ENCODE peak calls at places on chromosomes 7 and 10, in six cellular contexts. One of them, this sample, is unnamed.

GRCh38 chr10:96384471-96384870 is 25.7 kb upstream of the OPALIN start:
- ATAC-seq in A549: no peak
- ATAC-seq in GM12878: no peak
- ATAC-seq in upper lobe of left lung: no peak
- ATAC-seq in HepG2: no peak
- ATAC-seq in K562: no peak
- ATAC-seq in this sample: no peak

GRCh38 chr10:62760401-62760800 is 44.1 kb upstream of the ADO start:
- ATAC-seq in upper lobe of left lung: no peak
- ATAC-seq in A549: no peak
- ATAC-seq in K562: no peak
- ATAC-seq in GM12878: no peak
- ATAC-seq in HepG2: no peak
- ATAC-seq in this sample: peak; percentile 55

GRCh38 chr7:17617380-17617779 is 318.9 kb downstream of the AHR start:
- ATAC-seq in GM12878: no peak
- ATAC-seq in K562: no peak
- ATAC-seq in HepG2: no peak
- ATAC-seq in upper lobe of left lung: peak; percentile 62
- ATAC-seq in A549: no peak
- ATAC-seq in this sample: no peak

GRCh38 chr10:130934333-130935035 is 377.0 kb downstream of the TCERG1L start:
- ATAC-seq in A549: no peak
- ATAC-seq in HepG2: no peak
- ATAC-seq in upper lobe of left lung: no peak
- ATAC-seq in GM12878: no peak
- ATAC-seq in K562: no peak
- ATAC-seq in this sample: no peak

GRCh38 chr7:80611353-80611752 is 27.1 kb upstream of the CD36 start:
- ATAC-seq in HepG2: peak; percentile 75
- ATAC-seq in GM12878: no peak
- ATAC-seq in upper lobe of left lung: no peak
- ATAC-seq in K562: no peak
- ATAC-seq in A549: peak; percentile 59
- ATAC-seq in this sample: no peak

GRCh38 chr7:130384371-130384801 is 4.1 kb downstream of the CPA1 start:
- ATAC-seq in upper lobe of left lung: no peak
- ATAC-seq in K562: no peak
- ATAC-seq in A549: no peak
- ATAC-seq in HepG2: no peak
- ATAC-seq in GM12878: no peak
- ATAC-seq in this sample: no peak

GRCh38 chr7:30656611-30657010 is 25.6 kb downstream of the CRHR2 start:
- ATAC-seq in upper lobe of left lung: no peak
- ATAC-seq in GM12878: no peak
- ATAC-seq in K562: peak; percentile 15
- ATAC-seq in A549: no peak
- ATAC-seq in HepG2: no peak
- ATAC-seq in this sample: no peak

GRCh38 chr7:75989726-75990388 is 4.5 kb downstream of the TMEM120A start:
- ATAC-seq in A549: no peak
- ATAC-seq in upper lobe of left lung: no peak
- ATAC-seq in K562: no peak
- ATAC-seq in GM12878: no peak
- ATAC-seq in HepG2: no peak
- ATAC-seq in this sample: no peak

GRCh38 chr7:23021581-23021980 is 7.7 kb upstream of the HYCC1 start:
- ATAC-seq in GM12878: no peak
- ATAC-seq in HepG2: no peak
- ATAC-seq in A549: no peak
- ATAC-seq in upper lobe of left lung: no peak
- ATAC-seq in K562: no peak
- ATAC-seq in this sample: no peak

GRCh38 chr10:76577455-76577854 is 1060.2 kb downstream of the KCNMA1 start:
- ATAC-seq in A549: no peak
- ATAC-seq in upper lobe of left lung: no peak
- ATAC-seq in HepG2: no peak
- ATAC-seq in GM12878: no peak
- ATAC-seq in K562: no peak
- ATAC-seq in this sample: no peak

GRCh38 chr7:150374472-150374871 is 4.7 kb upstream of the ZNF775 start:
- ATAC-seq in A549: no peak
- ATAC-seq in K562: no peak
- ATAC-seq in GM12878: no peak
- ATAC-seq in HepG2: no peak
- ATAC-seq in upper lobe of left lung: no peak
- ATAC-seq in this sample: no peak

GRCh38 chr7:134500406-134500805 is 27.0 kb upstream of the AKR1B10 start:
- ATAC-seq in A549: no peak
- ATAC-seq in K562: no peak
- ATAC-seq in GM12878: no peak
- ATAC-seq in upper lobe of left lung: no peak
- ATAC-seq in HepG2: no peak
- ATAC-seq in this sample: no peak

GRCh38 chr7:142637240-142637639 is 112.0 kb upstream of the PRSS1 start:
- ATAC-seq in GM12878: no peak
- ATAC-seq in A549: no peak
- ATAC-seq in HepG2: no peak
- ATAC-seq in K562: no peak
- ATAC-seq in upper lobe of left lung: no peak
- ATAC-seq in this sample: no peak

GRCh38 chr7:134662166-134662870 is 15.7 kb downstream of the BPGM start:
- ATAC-seq in A549: no peak
- ATAC-seq in GM12878: no peak
- ATAC-seq in upper lobe of left lung: no peak
- ATAC-seq in HepG2: no peak
- ATAC-seq in K562: no peak
- ATAC-seq in this sample: no peak

GRCh38 chr10:17737021-17737965 is 14.7 kb upstream of the TMEM236 start:
- ATAC-seq in GM12878: peak; percentile 61
- ATAC-seq in upper lobe of left lung: no peak
- ATAC-seq in HepG2: no peak
- ATAC-seq in A549: peak; percentile 43
- ATAC-seq in K562: peak; percentile 48
- ATAC-seq in this sample: no peak

GRCh38 chr10:77837248-77837924 is 89.2 kb downstream of the DLG5 start:
- ATAC-seq in K562: peak; percentile 88
- ATAC-seq in GM12878: peak; percentile 96
- ATAC-seq in A549: peak; percentile 59
- ATAC-seq in HepG2: peak; percentile 70
- ATAC-seq in upper lobe of left lung: no peak
- ATAC-seq in this sample: no peak

GRCh38 chr7:69445549-69445948 is 152.7 kb upstream of the AUTS2 start:
- ATAC-seq in HepG2: no peak
- ATAC-seq in K562: no peak
- ATAC-seq in GM12878: no peak
- ATAC-seq in A549: no peak
- ATAC-seq in upper lobe of left lung: no peak
- ATAC-seq in this sample: no peak

GRCh38 chr10:114874827-114875541 is 53.4 kb downstream of the FHIP2A start:
- ATAC-seq in HepG2: peak; percentile 87
- ATAC-seq in upper lobe of left lung: peak; percentile 68
- ATAC-seq in GM12878: peak; percentile 50
- ATAC-seq in K562: peak; percentile 64
- ATAC-seq in A549: no peak
- ATAC-seq in this sample: no peak

GRCh38 chr10:102283890-102284289 is 38.6 kb downstream of the GBF1 start:
- ATAC-seq in K562: no peak
- ATAC-seq in HepG2: no peak
- ATAC-seq in upper lobe of left lung: no peak
- ATAC-seq in GM12878: no peak
- ATAC-seq in A549: no peak
- ATAC-seq in this sample: no peak

GRCh38 chr7:112080974-112081373 is 125.2 kb downstream of the DOCK4 start:
- ATAC-seq in K562: no peak
- ATAC-seq in upper lobe of left lung: peak; percentile 76
- ATAC-seq in A549: peak; percentile 66
- ATAC-seq in GM12878: peak; percentile 55
- ATAC-seq in HepG2: no peak
- ATAC-seq in this sample: peak; percentile 54

GRCh38 chr7:99837649-99838361 is 10.0 kb downstream of the CYP3A43 start:
- ATAC-seq in HepG2: peak; percentile 72
- ATAC-seq in K562: peak; percentile 27
- ATAC-seq in GM12878: peak; percentile 69
- ATAC-seq in upper lobe of left lung: no peak
- ATAC-seq in A549: peak; percentile 76
- ATAC-seq in this sample: no peak

GRCh38 chr10:14358886-14359573 is 28.3 kb upstream of the FRMD4A start:
- ATAC-seq in HepG2: no peak
- ATAC-seq in upper lobe of left lung: no peak
- ATAC-seq in A549: no peak
- ATAC-seq in K562: no peak
- ATAC-seq in GM12878: peak; percentile 31
- ATAC-seq in this sample: no peak

GRCh38 chr10:29858352-29859267 is 200.8 kb downstream of the JCAD start:
- ATAC-seq in upper lobe of left lung: peak; percentile 68
- ATAC-seq in K562: no peak
- ATAC-seq in GM12878: no peak
- ATAC-seq in A549: peak; percentile 96
- ATAC-seq in HepG2: peak; percentile 79
- ATAC-seq in this sample: peak; percentile 80

GRCh38 chr10:36581237-36581636 is 544.2 kb upstream of the ANKRD30A start:
- ATAC-seq in GM12878: no peak
- ATAC-seq in upper lobe of left lung: no peak
- ATAC-seq in K562: no peak
- ATAC-seq in HepG2: no peak
- ATAC-seq in A549: no peak
- ATAC-seq in this sample: no peak

GRCh38 chr7:51259766-51260165 is 56.8 kb downstream of the COBL start:
- ATAC-seq in K562: no peak
- ATAC-seq in HepG2: no peak
- ATAC-seq in GM12878: no peak
- ATAC-seq in A549: no peak
- ATAC-seq in upper lobe of left lung: no peak
- ATAC-seq in this sample: no peak

GRCh38 chr7:142470336-142470830 is 212.5 kb upstream of the PRSS58 start:
- ATAC-seq in upper lobe of left lung: no peak
- ATAC-seq in GM12878: no peak
- ATAC-seq in HepG2: no peak
- ATAC-seq in A549: no peak
- ATAC-seq in K562: no peak
- ATAC-seq in this sample: no peak

GRCh38 chr10:29377333-29377961 is 88.6 kb downstream of the LYZL1 start:
- ATAC-seq in GM12878: peak; percentile 39
- ATAC-seq in A549: no peak
- ATAC-seq in HepG2: no peak
- ATAC-seq in upper lobe of left lung: no peak
- ATAC-seq in K562: peak; percentile 76
- ATAC-seq in this sample: no peak

GRCh38 chr10:50992356-50992866 is 81.9 kb upstream of the PRKG1 start:
- ATAC-seq in K562: no peak
- ATAC-seq in HepG2: peak; percentile 63
- ATAC-seq in upper lobe of left lung: peak; percentile 8
- ATAC-seq in GM12878: no peak
- ATAC-seq in A549: no peak
- ATAC-seq in this sample: no peak

GRCh38 chr7:50346548-50347497 is 42.3 kb downstream of the IKZF1 start:
- ATAC-seq in K562: no peak
- ATAC-seq in A549: no peak
- ATAC-seq in upper lobe of left lung: no peak
- ATAC-seq in HepG2: no peak
- ATAC-seq in GM12878: no peak
- ATAC-seq in this sample: no peak

DNA sequence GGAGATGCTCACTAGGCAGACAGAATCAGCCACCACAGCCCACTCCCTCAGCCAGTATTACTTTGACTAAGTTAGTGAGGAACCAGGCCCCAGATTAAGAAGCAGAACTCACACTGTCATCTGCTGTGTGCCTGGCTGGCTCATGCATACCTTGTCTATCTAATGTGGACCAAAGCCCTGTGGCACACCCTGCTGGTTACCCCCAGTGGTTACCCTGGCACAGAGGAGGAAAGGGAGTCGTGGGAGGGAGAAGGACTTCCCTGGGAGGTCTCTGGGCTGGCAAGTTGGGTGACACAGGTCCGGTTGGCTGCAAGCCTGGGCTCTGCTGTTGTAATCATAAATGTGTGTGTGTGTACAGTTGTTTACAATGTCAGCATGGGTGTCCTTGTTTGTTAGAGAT is 7.5 kb upstream of the SH2D4B start:
- ATAC-seq in upper lobe of left lung: peak; percentile 58
- ATAC-seq in A549: peak; percentile 82
- ATAC-seq in HepG2: peak; percentile 70
- ATAC-seq in K562: peak; percentile 52
- ATAC-seq in GM12878: peak; percentile 84
- ATAC-seq in this sample: no peak
- TF ChIP-seq EP300 in upper lobe of left lung: no peak
- TF ChIP-seq EP300 in A549: peak; percentile 66
- TF ChIP-seq EP300 in HepG2: no peak
- TF ChIP-seq EP300 in K562: no peak
- TF ChIP-seq EP300 in GM12878: no peak
- TF ChIP-seq EP300 in this sample: no peak

GRCh38 chr7:152436279-152437147 is 710 bp upstream of the KMT2C start:
- ATAC-seq in K562: peak; percentile 63
- ATAC-seq in HepG2: peak; percentile 70
- ATAC-seq in upper lobe of left lung: peak; percentile 95
- ATAC-seq in GM12878: peak; percentile 54
- ATAC-seq in A549: peak; percentile 75
- ATAC-seq in this sample: peak; percentile 92
- TF ChIP-seq EP300 in K562: peak; percentile 59
- TF ChIP-seq EP300 in HepG2: no peak
- TF ChIP-seq EP300 in upper lobe of left lung: no peak
- TF ChIP-seq EP300 in GM12878: no peak
- TF ChIP-seq EP300 in A549: no peak
- TF ChIP-seq EP300 in this sample: no peak

DNA sequence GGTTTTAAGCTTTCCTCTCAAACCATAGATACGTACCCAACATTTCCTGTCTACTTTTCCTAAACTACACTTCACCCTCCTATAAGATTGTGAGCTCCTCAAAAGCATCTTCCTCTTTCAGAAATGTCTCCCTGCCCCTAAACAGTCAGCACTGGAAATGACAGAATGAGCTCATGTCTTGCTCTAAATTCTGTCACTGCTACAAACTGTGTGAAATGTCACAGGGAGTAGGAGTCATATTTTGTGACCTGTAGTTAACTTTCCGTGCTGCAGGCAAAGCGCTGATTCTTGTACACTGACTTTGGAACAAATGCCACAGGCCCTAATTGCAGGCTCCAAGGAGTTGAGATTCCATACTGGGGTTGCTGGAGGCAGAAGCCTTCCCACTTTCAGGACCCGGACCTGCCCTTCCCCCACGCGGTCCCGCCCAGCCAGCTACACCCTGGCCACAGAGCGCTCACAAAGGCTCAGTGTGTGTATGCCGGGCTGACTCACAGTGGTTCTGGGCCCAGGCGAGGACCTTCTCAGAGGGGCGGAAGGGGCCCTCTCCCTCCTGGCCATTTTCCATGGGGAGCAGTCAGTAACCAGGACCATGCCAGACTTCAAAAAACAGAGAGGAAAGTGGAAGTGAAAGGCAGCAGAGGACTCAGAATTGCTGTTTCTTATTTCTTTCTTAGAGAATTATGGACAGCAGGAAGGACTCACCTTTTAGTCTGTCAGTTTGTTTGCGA is 24.1 kb downstream of the SCD start:
- ATAC-seq in K562: peak; percentile 75
- ATAC-seq in A549: peak; percentile 62
- ATAC-seq in GM12878: peak; percentile 15
- ATAC-seq in upper lobe of left lung: peak; percentile 54
- ATAC-seq in HepG2: peak; percentile 77
- ATAC-seq in this sample: peak; percentile 35
- TF ChIP-seq EP300 in K562: peak; percentile 35
- TF ChIP-seq EP300 in A549: no peak
- TF ChIP-seq EP300 in GM12878: no peak
- TF ChIP-seq EP300 in upper lobe of left lung: no peak
- TF ChIP-seq EP300 in HepG2: peak; percentile 26
- TF ChIP-seq EP300 in this sample: no peak

GRCh38 chr7:107563761-107564552 is at the start of the genes COG5 and DUS4L:
- ATAC-seq in upper lobe of left lung: peak; percentile 94
- ATAC-seq in K562: peak; percentile 91
- ATAC-seq in A549: peak; percentile 97
- ATAC-seq in HepG2: peak; percentile 94
- ATAC-seq in GM12878: peak; percentile 94
- ATAC-seq in this sample: peak; percentile 96
- TF ChIP-seq EP300 in upper lobe of left lung: no peak
- TF ChIP-seq EP300 in K562: no peak
- TF ChIP-seq EP300 in A549: no peak
- TF ChIP-seq EP300 in HepG2: no peak
- TF ChIP-seq EP300 in GM12878: no peak
- TF ChIP-seq EP300 in this sample: no peak

This sample was measured in gastroesophageal sphincter.